ENCODE peak calls at places on chromosomes 1 and 21, in four cellular contexts. P is K562, C is GM12878, Z is HepG2. A is an unnamed sample.

GRCh38 chr1:17186216-17186894 is 18.6 kb upstream of the PADI1 start:
- DNase-seq in P (no peak), C (no peak), Z (no peak), A (no peak)

GRCh38 chr21:14382486-14382834 is 486 bp downstream of the HSPA13 start:
- DNase-seq in Z (no peak), P (no peak), C (no peak), A (peak; percentile 53)

GRCh38 chr1:108119500-108119899 is 80.6 kb downstream of the SLC25A24 start:
- DNase-seq in P (no peak), Z (no peak), C (no peak), A (no peak)

GRCh38 chr1:177281901-177282300 is 111.1 kb downstream of the BRINP2 start:
- DNase-seq in P (no peak), C (no peak), Z (no peak), A (no peak)

GRCh38 chr1:7386226-7387052 is 384.7 kb upstream of the VAMP3 start:
- DNase-seq in P (no peak), Z (no peak), C (no peak), A (no peak)

GRCh38 chr21:34201441-34201838 is 128.1 kb downstream of the MRPS6 start:
- DNase-seq in C (no peak), Z (no peak), P (no peak), A (no peak)

GRCh38 chr21:43360441-43361126 is 66.3 kb downstream of the SIK1 start:
- DNase-seq in P (no peak), Z (no peak), C (no peak), A (no peak)

GRCh38 chr1:171566467-171566866 is 55.6 kb upstream of the MYOCOS start:
- DNase-seq in Z (no peak), P (no peak), C (no peak), A (no peak)

GRCh38 chr1:41767534-41767933 is 151.2 kb downstream of the HIVEP3 start:
- DNase-seq in C (no peak), P (no peak), Z (no peak), A (no peak)

GRCh38 chr1:13619909-13620308 is 36.3 kb downstream of the PDPN start:
- DNase-seq in Z (no peak), C (no peak), P (no peak), A (no peak)

GRCh38 chr1:109249654-109250401 is 489 bp downstream of the CELSR2 start:
- DNase-seq in C (no peak), Z (no peak), P (peak; percentile 62), A (peak; percentile 64)

GRCh38 chr1:226632922-226633351 is 84.4 kb downstream of the STUM start:
- DNase-seq in Z (no peak), P (no peak), C (no peak), A (no peak)

GRCh38 chr1:1318131-1318652 is 6.3 kb downstream of the INTS11 start:
- DNase-seq in P (no peak), Z (peak; percentile 31), C (no peak), A (no peak)

GRCh38 chr1:117142200-117142599 is 20.7 kb upstream of the TRIM45 start:
- DNase-seq in P (no peak), C (no peak), Z (no peak), A (no peak)

GRCh38 chr1:116255486-116255885 is 117.6 kb upstream of the ATP1A1 start:
- DNase-seq in Z (no peak), C (no peak), P (no peak), A (no peak)

GRCh38 chr1:6554907-6555778 is at the start of gene TAS1R1:
- DNase-seq in C (no peak), Z (no peak), P (no peak), A (no peak)

GRCh38 chr1:12001249-12001917 is 17.9 kb upstream of the MIIP start:
- DNase-seq in P (no peak), Z (peak; percentile 27), C (no peak), A (peak; percentile 46)

GRCh38 chr1:10646347-10646861 is 150.0 kb downstream of the CASZ1 start:
- DNase-seq in Z (no peak), P (peak; percentile 71), C (no peak), A (peak; percentile 63)

GRCh38 chr21:38384675-38385074 is 113.6 kb downstream of the ERG start:
- DNase-seq in Z (no peak), C (no peak), P (no peak), A (no peak)

GRCh38 chr1:227886503-227886961 is 61.2 kb downstream of the WNT9A start:
- DNase-seq in Z (no peak), P (no peak), C (no peak), A (no peak)

GRCh38 chr21:35909456-35910178 is 150.7 kb downstream of the SETD4 start:
- DNase-seq in Z (no peak), C (no peak), P (no peak), A (no peak)

GRCh38 chr1:114209971-114210370 is 56.3 kb upstream of the SYT6 start:
- DNase-seq in Z (no peak), C (no peak), P (no peak), A (no peak)

GRCh38 chr1:206851611-206852010 is 13.8 kb upstream of the IL20 start:
- DNase-seq in Z (no peak), C (no peak), P (no peak), A (no peak)

GRCh38 chr1:30274937-30275621 is 448.3 kb downstream of the MATN1 start:
- DNase-seq in C (no peak), Z (no peak), P (no peak), A (no peak)

GRCh38 chr1:6951536-6951935 is 166.3 kb downstream of the CAMTA1 start:
- DNase-seq in P (no peak), Z (no peak), C (no peak), A (no peak)

GRCh38 chr1:106037526-106037925 is 1018.9 kb upstream of the PRMT6 start:
- DNase-seq in Z (no peak), C (no peak), P (no peak), A (no peak)

GRCh38 chr1:22349302-22350043 is 102.2 kb upstream of the ZBTB40 start:
- DNase-seq in P (no peak), C (no peak), Z (no peak), A (no peak)

GRCh38 chr1:19728413-19729145 is 63.9 kb downstream of the HTR6 start:
- DNase-seq in P (no peak), Z (no peak), C (no peak), A (no peak)
- TF ChIP-seq TARDBP in P (no peak), Z (no peak), C (no peak), A (no peak)

GRCh38 chr1:224565611-224566406 is 50.3 kb upstream of the CNIH3 start:
- DNase-seq in C (no peak), P (no peak), Z (no peak), A (no peak)

GRCh38 chr1:224565186-224565585 is 50.9 kb upstream of the CNIH3 start:
- DNase-seq in Z (peak; percentile 25), C (no peak), P (no peak), A (no peak)

GRCh38 chr1:224564491-224565084 is 51.5 kb upstream of the CNIH3 start:
- DNase-seq in Z (no peak), P (no peak), C (no peak), A (no peak)

GRCh38 chr1:224559971-224560728 is 56.0 kb upstream of the CNIH3 start:
- DNase-seq in Z (no peak), P (no peak), C (no peak), A (no peak)

GRCh38 chr1:224563666-224564065 is 52.5 kb upstream of the CNIH3 start:
- DNase-seq in Z (no peak), C (no peak), P (no peak), A (no peak)
- TF ChIP-seq FOXM1 in Z (no peak), C (no peak), P (no peak), A (no peak)

GRCh38 chr1:236280438-236281285 is 1.1 kb downstream of the ERO1B start:
- DNase-seq in C (no peak), Z (no peak), P (no peak), A (peak; percentile 39)
- TF ChIP-seq BHLHE40 in C (no peak), Z (no peak), P (no peak), A (no peak)

GRCh38 chr1:53627666-53628065 is 111.3 kb downstream of the GLIS1 start:
- DNase-seq in P (no peak), Z (no peak), C (no peak), A (no peak)
- TF ChIP-seq TARDBP in P (no peak), Z (no peak), C (no peak), A (no peak)

DNA sequence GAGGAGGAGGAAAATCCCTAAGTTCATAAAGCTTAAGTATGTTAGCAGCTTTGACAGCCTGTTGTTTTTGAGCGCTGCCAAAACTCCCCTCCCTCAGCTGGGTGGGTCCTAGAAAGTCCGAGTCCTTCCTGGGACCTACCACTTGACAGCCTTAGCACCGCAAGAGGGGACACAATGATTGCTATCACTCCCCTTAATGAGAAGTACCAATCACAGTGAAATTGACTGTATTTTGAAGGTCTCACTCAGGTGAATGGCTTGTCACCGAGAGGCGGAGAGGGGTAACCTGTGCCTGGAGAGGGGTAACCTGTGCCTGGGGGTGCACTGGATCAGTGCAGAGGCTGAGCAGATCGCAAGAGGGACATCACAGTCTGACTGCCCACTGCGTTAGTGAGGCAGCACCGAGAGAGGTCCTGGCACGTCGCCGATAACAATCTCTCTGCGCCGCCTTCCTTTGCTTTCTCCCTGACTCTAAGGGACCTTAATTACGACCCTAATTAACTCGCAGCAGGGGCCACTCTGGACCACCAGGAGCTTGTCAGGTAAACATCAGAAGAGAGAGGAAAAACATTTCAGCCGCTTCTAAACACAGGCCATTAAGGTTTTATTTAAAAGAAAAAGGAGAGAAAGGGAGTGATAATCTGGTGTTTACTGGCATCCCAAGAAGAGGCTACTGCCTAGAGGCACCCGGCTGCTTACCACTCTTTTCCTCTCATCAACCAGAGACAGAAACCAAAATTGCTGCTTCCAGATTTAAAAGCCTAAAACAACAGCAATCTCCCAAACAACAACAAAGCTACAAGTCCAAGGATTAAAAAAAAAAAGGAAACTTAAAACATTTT is 25.7 kb upstream of the KCNK1 start:
- DNase-seq in P (no peak), Z (no peak), C (no peak), A (peak; percentile 56)
- TF ChIP-seq FOXM1 in P (no peak), Z (no peak), C (no peak), A (no peak)

GRCh38 chr1:36910886-36911540 is 123.3 kb downstream of the GRIK3 start:
- DNase-seq in Z (no peak), P (no peak), C (no peak), A (no peak)

GRCh38 chr1:36911631-36912364 is 122.5 kb downstream of the GRIK3 start:
- DNase-seq in C (no peak), Z (no peak), P (no peak), A (no peak)

GRCh38 chr1:36912365-36912840 is 121.9 kb downstream of the GRIK3 start:
- DNase-seq in Z (no peak), C (no peak), P (no peak), A (no peak)

GRCh38 chr1:36913523-36914060 is 120.7 kb downstream of the GRIK3 start:
- DNase-seq in C (no peak), P (no peak), Z (no peak), A (no peak)

GRCh38 chr1:36913016-36913415 is 121.3 kb downstream of the GRIK3 start:
- DNase-seq in C (no peak), P (no peak), Z (no peak), A (no peak)
- TF ChIP-seq BHLHE40 in C (no peak), P (no peak), Z (no peak), A (no peak)

DNA sequence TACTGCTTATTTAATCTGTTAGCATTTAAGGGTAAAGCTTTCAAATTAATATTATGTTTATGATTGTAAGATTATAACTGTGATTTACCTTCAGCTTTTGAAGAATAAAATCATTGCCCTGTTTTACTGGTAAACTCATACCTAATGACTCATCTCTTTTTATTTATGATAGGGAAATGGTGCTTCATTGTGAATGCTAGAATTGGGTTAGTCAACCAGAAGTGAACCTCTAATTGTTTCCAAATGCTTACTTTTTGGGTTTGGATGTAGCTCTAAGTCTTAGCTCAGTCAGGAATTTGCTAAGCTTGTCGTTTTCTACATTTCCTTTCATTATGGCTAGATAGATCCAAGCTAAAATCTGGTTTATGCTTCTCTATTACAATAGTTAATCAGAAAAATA is 59.4 kb downstream of the SLC30A7 start:
- DNase-seq in Z (no peak), P (no peak), C (no peak), A (no peak)
- TF ChIP-seq TARDBP in Z (no peak), P (no peak), C (no peak), A (no peak)